ENCODE peak calls at places on chromosomes 6 and 20, in five cellular contexts. One of them, this sample, is unnamed.

GRCh38 chr20:8287328-8287727 is 155.3 kb downstream of the PLCB1 start:
- DNase-seq in brain microvascular endothelial cell: no peak
- DNase-seq in HEK293T: no peak
- DNase-seq in effector memory CD8-positive, alpha-beta T cell: no peak
- DNase-seq in foreskin fibroblast: no peak
- DNase-seq in this sample: no peak

GRCh38 chr20:53579581-53580375 is 13.9 kb downstream of the ZNF217 start:
- DNase-seq in HEK293T: peak; percentile 33
- DNase-seq in effector memory CD8-positive, alpha-beta T cell: peak; percentile 22
- DNase-seq in brain microvascular endothelial cell: no peak
- DNase-seq in foreskin fibroblast: peak; percentile 59
- DNase-seq in this sample: peak; percentile 75

GRCh38 chr6:106973841-106974336 is 640 bp downstream of the CD24 start:
- DNase-seq in brain microvascular endothelial cell: no peak
- DNase-seq in effector memory CD8-positive, alpha-beta T cell: no peak
- DNase-seq in foreskin fibroblast: no peak
- DNase-seq in HEK293T: no peak
- DNase-seq in this sample: no peak

GRCh38 chr6:163570579-163571231 is 156.2 kb downstream of the QKI start:
- DNase-seq in brain microvascular endothelial cell: no peak
- DNase-seq in effector memory CD8-positive, alpha-beta T cell: no peak
- DNase-seq in HEK293T: no peak
- DNase-seq in foreskin fibroblast: no peak
- DNase-seq in this sample: no peak

GRCh38 chr20:25313608-25314007 is 65.7 kb downstream of the PYGB start:
- DNase-seq in HEK293T: no peak
- DNase-seq in effector memory CD8-positive, alpha-beta T cell: no peak
- DNase-seq in brain microvascular endothelial cell: no peak
- DNase-seq in foreskin fibroblast: no peak
- DNase-seq in this sample: no peak

GRCh38 chr6:27720607-27721580 is 191.3 kb downstream of the OR2B2 start:
- DNase-seq in foreskin fibroblast: no peak
- DNase-seq in brain microvascular endothelial cell: peak; percentile 86
- DNase-seq in effector memory CD8-positive, alpha-beta T cell: no peak
- DNase-seq in HEK293T: peak; percentile 40
- DNase-seq in this sample: no peak

GRCh38 chr6:112113371-112113770 is 26.0 kb downstream of the FAM229B start:
- DNase-seq in brain microvascular endothelial cell: no peak
- DNase-seq in effector memory CD8-positive, alpha-beta T cell: no peak
- DNase-seq in HEK293T: no peak
- DNase-seq in foreskin fibroblast: no peak
- DNase-seq in this sample: no peak

GRCh38 chr6:32462609-32463008 is 22.9 kb downstream of the HLA-DRA start:
- DNase-seq in HEK293T: no peak
- DNase-seq in effector memory CD8-positive, alpha-beta T cell: no peak
- DNase-seq in brain microvascular endothelial cell: no peak
- DNase-seq in foreskin fibroblast: no peak
- DNase-seq in this sample: no peak

GRCh38 chr6:10355115-10355702 is 59.7 kb downstream of the TFAP2A start:
- DNase-seq in effector memory CD8-positive, alpha-beta T cell: no peak
- DNase-seq in HEK293T: no peak
- DNase-seq in brain microvascular endothelial cell: peak; percentile 1
- DNase-seq in foreskin fibroblast: no peak
- DNase-seq in this sample: no peak

GRCh38 chr6:33771342-33772113 is 17.4 kb downstream of the LEMD2 start:
- DNase-seq in brain microvascular endothelial cell: peak; percentile 94
- DNase-seq in effector memory CD8-positive, alpha-beta T cell: peak; percentile 64
- DNase-seq in foreskin fibroblast: peak; percentile 93
- DNase-seq in HEK293T: peak; percentile 85
- DNase-seq in this sample: peak; percentile 98

GRCh38 chr6:44256291-44257006 is 879 bp downstream of the SLC35B2 start:
- DNase-seq in brain microvascular endothelial cell: no peak
- DNase-seq in foreskin fibroblast: no peak
- DNase-seq in effector memory CD8-positive, alpha-beta T cell: no peak
- DNase-seq in HEK293T: peak; percentile 36
- DNase-seq in this sample: no peak

GRCh38 chr6:166738778-166739654 is 112.0 kb upstream of the RPS6KA2 start:
- DNase-seq in HEK293T: no peak
- DNase-seq in effector memory CD8-positive, alpha-beta T cell: no peak
- DNase-seq in brain microvascular endothelial cell: no peak
- DNase-seq in foreskin fibroblast: no peak
- DNase-seq in this sample: no peak

GRCh38 chr6:149985506-149985937 is 21.8 kb downstream of the ULBP1 start:
- DNase-seq in foreskin fibroblast: no peak
- DNase-seq in brain microvascular endothelial cell: no peak
- DNase-seq in HEK293T: no peak
- DNase-seq in effector memory CD8-positive, alpha-beta T cell: no peak
- DNase-seq in this sample: no peak

This sample was measured in AG09309.